ENCODE peak calls at places on chromosome 1, in four cellular contexts. Y, B, P and T are unnamed samples.

GRCh38 chr1:67923074-67923473 is 89.8 kb upstream of the GNG12 start:
- DNase-seq in B (no peak), P (no peak), Y (no peak), T (no peak)

GRCh38 chr1:64337476-64337875 is 132.5 kb upstream of the CACHD1 start:
- DNase-seq in P (no peak), B (no peak), Y (no peak), T (no peak)

GRCh38 chr1:89354210-89354609 is 9.6 kb upstream of the GBP6 start:
- DNase-seq in B (no peak), P (no peak), Y (no peak), T (no peak)

GRCh38 chr1:229238674-229239415 is 32.1 kb upstream of the RAB4A start:
- DNase-seq in B (no peak), Y (no peak), P (no peak), T (no peak)

GRCh38 chr1:197481101-197481500 is 213.0 kb downstream of the CRB1 start:
- DNase-seq in P (no peak), Y (no peak), B (no peak), T (no peak)

GRCh38 chr1:209881271-209882018 is 53.7 kb downstream of the UTP25 start:
- DNase-seq in P (no peak), B (no peak), Y (no peak), T (no peak)

GRCh38 chr1:61271412-61271789 is 189.0 kb downstream of the NFIA start:
- DNase-seq in B (no peak), P (no peak), Y (no peak), T (no peak)

GRCh38 chr1:214380986-214381695 is 100.2 kb downstream of the SMYD2 start:
- DNase-seq in Y (no peak), B (no peak), P (no peak), T (no peak)

GRCh38 chr1:58982259-58982998 is 198.6 kb upstream of the JUN start:
- DNase-seq in B (no peak), P (no peak), Y (peak; percentile 80), T (peak; percentile 60)

GRCh38 chr1:32878183-32878582 is 7.5 kb upstream of the FNDC5 start:
- DNase-seq in B (no peak), P (no peak), Y (no peak), T (peak; percentile 19)